ENCODE peak calls at places on chromosomes 11 and 22, in seven cellular contexts. E is body of pancreas, R is testis, Q is K562, A is IMR-90, G is A549, T is stomach. N is an unnamed sample.

GRCh38 chr11:45622861-45623260 is 42.6 kb downstream of the CHST1 start:
- DNase-seq in G (no peak), A (no peak), R (no peak), E (no peak), Q (no peak), T (no peak), N (no peak)

GRCh38 chr11:14908214-14908880 is 16.3 kb upstream of the CYP2R1 start:
- DNase-seq in A (peak), T (no peak), R (peak), G (peak), Q (peak), E (peak), N (peak)

GRCh38 chr11:3950996-3951662 is 95.7 kb downstream of the STIM1 start:
- DNase-seq in R (no peak), G (peak), T (no peak), E (peak), Q (no peak), A (peak), N (no peak)

GRCh38 chr22:21942407-21942895 is 10.2 kb downstream of the PPM1F start:
- DNase-seq in R (no peak), Q (no peak), G (peak), E (peak), T (peak), A (peak), N (peak)

GRCh38 chr22:25120761-25121212 is 78.9 kb upstream of the CRYBB3 start:
- DNase-seq in T (peak), A (no peak), G (peak), E (peak), R (no peak), Q (no peak), N (no peak)

GRCh38 chr11:117997436-117998200 is 11.4 kb downstream of the IL10RA start:
- DNase-seq in G (no peak), E (no peak), A (no peak), T (no peak), R (no peak), Q (no peak), N (no peak)

GRCh38 chr22:39558254-39558727 is 12.3 kb upstream of the CACNA1I start:
- DNase-seq in E (no peak), T (no peak), A (no peak), Q (no peak), G (no peak), R (peak), N (no peak)

GRCh38 chr11:115605397-115606222 is 101.4 kb upstream of the CADM1 start:
- DNase-seq in G (no peak), A (no peak), R (no peak), E (no peak), T (no peak), Q (no peak), N (no peak)

GRCh38 chr11:126282742-126283591 is at the start of gene TIRAP:
- DNase-seq in Q (peak), R (peak), G (peak), E (peak), T (peak), A (peak), N (peak)

GRCh38 chr11:67265633-67266423 is 445 bp upstream of the GRK2 start:
- DNase-seq in R (peak), T (peak), A (peak), E (peak), Q (no peak), G (peak), N (peak)

GRCh38 chr11:111820059-111820375 is 51.4 kb downstream of the ALG9 start:
- DNase-seq in R (no peak), G (no peak), E (no peak), A (peak), T (no peak), Q (no peak), N (no peak)
- H3K4me3 ChIP-seq in R (no peak), G (no peak), E (no peak), A (no peak), T (no peak), Q (no peak), N (no peak)

GRCh38 chr11:25890626-25891250 is 441.2 kb upstream of the ANO3 start:
- DNase-seq in R (no peak), A (no peak), E (no peak), G (no peak), T (no peak), Q (no peak), N (no peak)
- TF ChIP-seq CTCF in R (no peak), A (no peak), E (no peak), G (no peak), T (no peak), Q (no peak), N (no peak)

GRCh38 chr22:48090332-48090672 is 1327.9 kb downstream of the TBC1D22A start:
- DNase-seq in T (no peak), G (no peak), R (no peak), Q (no peak), E (no peak), A (no peak), N (no peak)
- H3K4me3 ChIP-seq in T (no peak), G (no peak), R (no peak), Q (no peak), E (no peak), A (no peak), N (no peak)

GRCh38 chr11:62588966-62589637 is 2.2 kb downstream of the TUT1 start:
- DNase-seq in T (no peak), Q (no peak), E (no peak), A (no peak), G (no peak), R (no peak), N (no peak)
- TF ChIP-seq CTCF in T (no peak), Q (peak), E (no peak), A (peak), G (peak), R (no peak), N (peak)

DNA sequence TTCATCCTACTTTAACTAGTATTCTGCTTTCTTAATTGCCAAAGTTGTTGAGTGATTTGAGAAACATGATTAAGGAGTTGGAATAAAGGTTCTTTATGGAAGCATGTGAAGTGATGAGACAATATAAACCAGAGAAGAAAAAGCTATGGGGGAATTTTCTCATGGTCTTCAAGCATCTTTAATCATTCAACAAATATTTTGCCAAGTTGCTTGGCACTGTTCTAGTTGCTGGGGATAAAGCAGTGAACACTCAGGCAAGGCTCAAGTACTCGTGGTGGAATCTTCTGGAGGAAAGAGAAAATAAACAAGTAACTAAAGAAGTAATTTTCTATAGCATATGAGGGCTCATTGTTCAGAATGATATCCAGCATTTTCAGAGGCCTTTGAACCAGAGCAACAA is 9.2 kb upstream of the PIWIL4 start:
- DNase-seq in T (no peak), A (peak), Q (no peak), G (no peak), E (no peak), R (no peak), N (no peak)
- H3K4me3 ChIP-seq in T (no peak), A (no peak), Q (no peak), G (no peak), E (no peak), R (no peak), N (no peak)

N was measured in foreskin fibroblast.